ENCODE peak calls at places on chromosomes 16 and 17, in six cellular contexts. R is mesendoderm; Z is effector CD4-positive, alpha-beta T cell; C is germinal center; O is activated CD4-positive, alpha-beta T cell treated with anti-CD3 and anti-CD28 coated beads, Interleukin-2, amount 50 U/mL, for 1 hour; Q is cardiac fibroblast. Y is an unnamed sample.

GRCh38 chr17:46118969-46119368 is 74.3 kb downstream of the KANSL1 start:
- DNase-seq in R (no peak), Z (no peak), C (no peak), O (no peak), Q (no peak), Y (no peak)

GRCh38 chr17:44898768-44899073 is 524 bp downstream of the EFTUD2 start:
- DNase-seq in R (no peak), Z (no peak), C (peak; percentile 48), O (no peak), Q (peak; percentile 40), Y (no peak)

GRCh38 chr17:19364699-19365498 is 2.4 kb upstream of the B9D1 start:
- DNase-seq in R (no peak), Z (no peak), C (no peak), O (no peak), Q (no peak), Y (no peak)

GRCh38 chr17:73695035-73695738 is 50.9 kb upstream of the SDK2 start:
- DNase-seq in R (no peak), Z (no peak), C (no peak), O (no peak), Q (no peak), Y (no peak)

GRCh38 chr16:8853611-8854010 is 15.2 kb downstream of the CARHSP1 start:
- DNase-seq in R (no peak), Z (no peak), C (no peak), O (no peak), Q (no peak), Y (no peak)

GRCh38 chr16:53743149-53743566 is 39.2 kb downstream of the FTO start:
- DNase-seq in R (peak; percentile 72), Z (no peak), C (peak; percentile 6), O (peak; percentile 1), Q (peak; percentile 46), Y (no peak)

GRCh38 chr17:58006924-58007780 is at the start of gene SRSF1:
- DNase-seq in R (peak; percentile 99), Z (peak; percentile 96), C (peak; percentile 97), O (peak; percentile 97), Q (peak; percentile 98), Y (peak; percentile 99)

GRCh38 chr17:49984283-49984682 is 10.7 kb downstream of the DLX3 start:
- DNase-seq in R (peak; percentile 57), Z (no peak), C (no peak), O (no peak), Q (no peak), Y (peak; percentile 32)

GRCh38 chr17:10118788-10119130 is 79.6 kb downstream of the GAS7 start:
- DNase-seq in R (no peak), Z (no peak), C (no peak), O (no peak), Q (no peak), Y (no peak)